ENCODE peak calls at places on chromosomes 16 and 17, in five cellular contexts. P is astrocyte, Z is aorta, G is uterus, H is A549. K is an unnamed sample.

GRCh38 chr16:65117701-65118448 is 4.0 kb downstream of the CDH11 start:
- DNase-seq in P (peak; percentile 77), Z (peak; percentile 79), G (peak; percentile 80), H (peak; percentile 51), K (peak; percentile 54)

GRCh38 chr16:82082543-82083244 is 47.6 kb downstream of the HSD17B2 start:
- DNase-seq in P (peak; percentile 60), Z (no peak), G (no peak), H (no peak), K (no peak)

GRCh38 chr17:66542183-66542966 is 240.0 kb downstream of the PRKCA start:
- DNase-seq in P (peak; percentile 76), Z (no peak), G (no peak), H (no peak), K (peak; percentile 99)

GRCh38 chr16:47687694-47688093 is 226.6 kb downstream of the PHKB start:
- DNase-seq in P (no peak), Z (no peak), G (no peak), H (no peak), K (no peak)

GRCh38 chr17:30812218-30813177 is 12.0 kb downstream of the CRLF3 start:
- DNase-seq in P (peak; percentile 53), Z (no peak), G (no peak), H (no peak), K (no peak)

GRCh38 chr17:80887639-80888175 is 103.9 kb upstream of the CHMP6 start:
- DNase-seq in P (no peak), Z (peak; percentile 51), G (no peak), H (no peak), K (no peak)

GRCh38 chr17:36463916-36464764 is 22.3 kb upstream of the ZNHIT3 start:
- DNase-seq in P (peak; percentile 59), Z (no peak), G (no peak), H (peak; percentile 74), K (peak; percentile 32)

GRCh38 chr17:48878920-48879898 is 13.4 kb upstream of the ATP5MC1 start:
- DNase-seq in P (peak; percentile 23), Z (no peak), G (peak; percentile 39), H (peak; percentile 94), K (peak; percentile 78)

GRCh38 chr17:68868708-68869107 is 86.5 kb downstream of the ABCA8 start:
- DNase-seq in P (peak; percentile 14), Z (no peak), G (no peak), H (no peak), K (no peak)

GRCh38 chr17:27793168-27793905 is 7.0 kb downstream of the NOS2 start:
- DNase-seq in P (no peak), Z (no peak), G (peak; percentile 55), H (peak; percentile 37), K (no peak)

GRCh38 chr16:86964846-86965245 is 352.3 kb downstream of the C16orf95 start:
- DNase-seq in P (no peak), Z (peak; percentile 53), G (no peak), H (no peak), K (no peak)

GRCh38 chr16:72464052-72464451 is 292.1 kb upstream of the PMFBP1 start:
- DNase-seq in P (no peak), Z (no peak), G (no peak), H (no peak), K (no peak)

GRCh38 chr16:75385507-75386152 is 47.7 kb downstream of the CFDP1 start:
- DNase-seq in P (peak; percentile 73), Z (no peak), G (no peak), H (peak; percentile 21), K (peak; percentile 75)

GRCh38 chr17:57550671-57551315 is 194.3 kb downstream of the CCDC182 start:
- DNase-seq in P (no peak), Z (no peak), G (no peak), H (no peak), K (no peak)

GRCh38 chr17:65078441-65079160 is 22.1 kb upstream of the GNA13 start:
- DNase-seq in P (peak; percentile 68), Z (no peak), G (no peak), H (no peak), K (no peak)

GRCh38 chr17:82477934-82478333 is 19.4 kb downstream of the NARF start:
- DNase-seq in P (peak; percentile 16), Z (no peak), G (no peak), H (no peak), K (peak; percentile 19)

GRCh38 chr17:40351185-40352043 is 13.1 kb downstream of the GJD3 start:
- DNase-seq in P (no peak), Z (no peak), G (no peak), H (no peak), K (no peak)

GRCh38 chr16:11583889-11584565 is 2.7 kb downstream of the LITAF start:
- DNase-seq in P (no peak), Z (peak; percentile 5), G (no peak), H (no peak), K (no peak)

GRCh38 chr17:28347261-28347891 is 10.0 kb downstream of the POLDIP2 start:
- DNase-seq in P (peak; percentile 96), Z (no peak), G (no peak), H (no peak), K (no peak)

GRCh38 chr17:40510328-40510648 is 8.9 kb upstream of the TNS4 start:
- DNase-seq in P (peak; percentile 68), Z (peak; percentile 75), G (peak; percentile 61), H (peak; percentile 90), K (no peak)

GRCh38 chr17:14156689-14157088 is 80.0 kb downstream of the CDRT15 start:
- DNase-seq in P (no peak), Z (no peak), G (no peak), H (no peak), K (no peak)

GRCh38 chr16:27642753-27643152 is 92.8 kb downstream of the KATNIP start:
- DNase-seq in P (no peak), Z (no peak), G (no peak), H (no peak), K (no peak)

GRCh38 chr17:1928976-1929375 is 96.2 kb downstream of the RTN4RL1 start:
- DNase-seq in P (no peak), Z (no peak), G (no peak), H (no peak), K (no peak)

GRCh38 chr17:62110923-62111484 is 45.9 kb upstream of the MED13 start:
- DNase-seq in P (no peak), Z (no peak), G (no peak), H (no peak), K (no peak)

GRCh38 chr17:81641825-81642489 is 5.0 kb downstream of the TSPAN10 start:
- DNase-seq in P (peak; percentile 61), Z (no peak), G (no peak), H (peak; percentile 86), K (no peak)

GRCh38 chr17:1232786-1233185 is 37.5 kb upstream of the BHLHA9 start:
- DNase-seq in P (peak; percentile 59), Z (no peak), G (no peak), H (no peak), K (no peak)

GRCh38 chr16:72066747-72067146 is 3.7 kb downstream of the HPR start:
- DNase-seq in P (peak; percentile 5), Z (no peak), G (no peak), H (peak; percentile 48), K (peak; percentile 33)

DNA sequence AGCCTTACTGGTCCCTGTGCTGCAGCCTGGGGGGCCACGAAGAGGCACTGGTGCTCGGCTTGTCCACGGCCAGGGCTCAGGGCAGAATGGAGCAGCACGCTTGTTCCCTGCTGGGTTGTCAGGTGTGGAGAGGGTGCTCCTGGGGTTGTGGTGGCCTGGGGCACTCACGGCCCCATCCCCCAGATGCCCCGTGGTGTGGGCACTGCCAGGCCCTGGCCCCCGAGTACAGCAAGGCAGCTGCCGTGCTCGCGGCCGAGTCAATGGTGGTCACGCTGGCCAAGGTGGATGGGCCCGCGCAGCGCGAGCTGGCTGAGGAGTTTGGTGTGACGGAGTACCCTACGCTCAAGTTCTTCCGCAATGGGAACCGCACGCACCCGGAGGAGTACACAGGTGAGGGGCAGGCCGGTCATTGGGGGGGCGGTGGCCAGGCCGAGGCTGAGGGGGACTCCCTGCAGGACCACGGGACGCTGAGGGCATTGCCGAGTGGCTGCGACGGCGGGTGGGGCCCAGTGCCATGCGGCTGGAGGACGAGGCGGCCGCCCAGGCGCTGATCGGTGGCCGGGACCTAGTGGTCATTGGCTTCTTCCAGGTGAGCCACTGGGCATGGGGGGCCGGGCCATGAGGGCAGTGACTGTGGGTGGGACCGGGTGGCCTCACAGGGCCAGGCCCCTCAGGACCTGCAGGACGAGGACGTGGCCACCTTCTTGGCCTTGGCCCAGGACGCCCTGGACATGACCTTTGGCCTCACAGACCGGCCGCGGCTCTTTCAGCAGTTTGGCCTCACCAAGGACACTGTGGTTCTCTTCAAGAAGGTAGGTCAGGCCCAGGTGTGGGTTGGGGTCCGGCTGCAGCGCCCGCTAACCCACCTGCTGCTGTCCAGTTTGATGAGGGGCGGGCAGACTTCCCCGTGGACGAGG is 1.5 kb downstream of the PDIA2 start:
- DNase-seq in P (no peak), Z (no peak), G (no peak), H (no peak), K (no peak)
- H3K4me3 ChIP-seq in P (no peak overlapping the region), Z (no peak overlapping the region), G (no peak overlapping the region), H (no peak overlapping the region), K (no peak overlapping the region)

DNA sequence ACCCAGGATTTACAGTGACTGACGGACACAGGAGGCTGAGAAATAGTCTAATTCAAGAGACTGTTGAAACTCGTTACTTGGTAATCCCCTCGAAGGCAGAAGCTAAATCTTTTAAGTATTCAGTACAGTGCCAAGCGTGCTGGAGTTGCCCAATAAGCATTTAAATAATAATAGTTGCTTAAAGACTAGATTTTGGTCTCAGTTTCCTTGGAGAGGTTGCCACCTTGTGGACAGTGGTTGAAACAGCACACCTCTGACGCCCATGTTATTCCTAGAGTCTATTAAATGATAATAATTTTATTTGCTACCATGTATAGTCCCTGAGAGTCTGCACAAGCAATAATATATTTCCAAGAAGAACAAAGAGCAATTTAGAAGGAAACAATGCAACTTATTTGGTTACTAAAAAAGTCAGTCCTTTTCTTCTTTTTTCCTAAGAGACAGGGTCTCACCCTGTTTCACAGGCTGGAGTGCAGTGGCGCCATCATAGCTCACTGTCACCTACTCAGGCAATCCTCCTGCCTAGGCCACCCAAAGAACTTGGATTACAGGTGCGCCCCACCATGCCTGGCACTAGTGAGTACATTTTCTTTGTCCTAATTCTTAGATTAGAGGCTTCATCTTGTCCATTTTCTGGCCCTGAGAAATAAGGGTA is 138.0 kb upstream of the NUDT7 start:
- DNase-seq in P (peak; percentile 35), Z (no peak), G (peak; percentile 48), H (peak; percentile 43), K (peak; percentile 34)
- H3K4me3 ChIP-seq in P (no peak overlapping the region), Z (no peak overlapping the region), G (no peak overlapping the region), H (no peak overlapping the region), K (no peak overlapping the region)

DNA sequence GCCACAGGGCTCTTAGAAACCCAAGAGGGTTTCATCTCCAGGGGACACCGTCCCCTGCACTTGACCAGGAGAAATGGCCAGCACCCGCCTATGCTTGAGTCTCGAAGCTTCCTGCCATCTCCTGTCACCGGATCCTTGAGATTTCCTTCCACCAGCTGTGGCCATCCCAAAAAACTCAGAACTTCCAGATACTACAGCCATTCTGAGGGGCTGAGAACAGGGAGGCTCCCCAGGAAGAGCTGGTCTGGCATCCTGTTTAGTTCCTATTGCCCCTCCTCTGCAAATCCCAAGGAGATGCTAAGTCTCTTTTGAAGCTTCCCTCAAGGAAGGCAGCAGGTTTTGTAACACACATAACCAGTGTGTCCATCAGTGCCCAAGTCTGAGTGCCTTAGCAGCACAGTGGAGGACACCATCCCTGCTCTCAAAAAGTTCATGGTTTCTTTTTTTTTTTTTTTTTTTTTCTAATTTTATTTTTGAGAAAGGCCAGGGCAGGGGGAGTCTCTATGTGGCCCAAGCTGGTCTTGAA is 2.0 kb downstream of the UBALD2 start:
- DNase-seq in P (no peak), Z (no peak), G (no peak), H (no peak), K (no peak)
- H3K4me3 ChIP-seq in P (peak overlapping the region; percentile 67), Z (no peak overlapping the region), G (peak overlapping the region; percentile 57), H (no peak overlapping the region), K (peak overlapping the region; percentile 78)

GRCh38 chr16:89224665-89225064 is 7.2 kb downstream of the ZNF778 start:
- DNase-seq in P (no peak), Z (peak; percentile 2), G (no peak), H (no peak), K (no peak)
- H3K4me3 ChIP-seq in P (no peak overlapping the region), Z (no peak overlapping the region), G (no peak overlapping the region), H (no peak overlapping the region), K (no peak overlapping the region)